ENCODE peak calls at places on chromosomes 11 and 22, in four cellular contexts. One of them, this sample, is unnamed. For H3K9me3, the result is how much of the 10 kb centered on the place peaks cover.

GRCh38 chr11:19557720-19558140 is 154.9 kb upstream of the NAV2 start:
- DNase-seq in cardiac muscle cell: peak
- DNase-seq in mucosa of descending colon: peak
- DNase-seq in transverse colon: peak
- DNase-seq in this sample: peak

GRCh38 chr22:20510811-20511577 is 3.6 kb downstream of the MED15 start:
- DNase-seq in cardiac muscle cell: no peak
- DNase-seq in mucosa of descending colon: no peak
- DNase-seq in transverse colon: no peak
- DNase-seq in this sample: no peak

GRCh38 chr11:31477528-31478255 is 31.7 kb downstream of the IMMP1L start:
- DNase-seq in cardiac muscle cell: no peak
- DNase-seq in mucosa of descending colon: no peak
- DNase-seq in transverse colon: no peak
- DNase-seq in this sample: no peak

GRCh38 chr22:20656902-20657836 is 116.7 kb upstream of the SERPIND1 start:
- DNase-seq in cardiac muscle cell: no peak
- DNase-seq in mucosa of descending colon: no peak
- DNase-seq in transverse colon: no peak
- DNase-seq in this sample: no peak

GRCh38 chr11:96263361-96263763 is 79.6 kb downstream of the MAML2 start:
- DNase-seq in cardiac muscle cell: peak
- DNase-seq in mucosa of descending colon: no peak
- DNase-seq in transverse colon: no peak
- DNase-seq in this sample: no peak

GRCh38 chr22:37088750-37089408 is 20.6 kb downstream of the TMPRSS6 start:
- DNase-seq in cardiac muscle cell: no peak
- DNase-seq in mucosa of descending colon: no peak
- DNase-seq in transverse colon: no peak
- DNase-seq in this sample: no peak

GRCh38 chr22:19597399-19597735 is 73.2 kb upstream of the CLDN5 start:
- DNase-seq in cardiac muscle cell: no peak
- DNase-seq in mucosa of descending colon: no peak
- DNase-seq in transverse colon: no peak
- DNase-seq in this sample: no peak

GRCh38 chr22:47583959-47584562 is 821.6 kb downstream of the TBC1D22A start:
- DNase-seq in cardiac muscle cell: no peak
- DNase-seq in mucosa of descending colon: no peak
- DNase-seq in transverse colon: no peak
- DNase-seq in this sample: no peak

GRCh38 chr11:47394322-47395224 is 13.8 kb upstream of the SLC39A13 start:
- DNase-seq in cardiac muscle cell: peak
- DNase-seq in mucosa of descending colon: peak
- DNase-seq in transverse colon: peak
- DNase-seq in this sample: peak

GRCh38 chr11:128548655-128549255 is 38.6 kb downstream of the ETS1 start:
- DNase-seq in cardiac muscle cell: peak
- DNase-seq in mucosa of descending colon: peak
- DNase-seq in transverse colon: peak
- DNase-seq in this sample: no peak

GRCh38 chr11:72014761-72015320 is 16.1 kb downstream of the IL18BP start:
- DNase-seq in cardiac muscle cell: no peak
- DNase-seq in mucosa of descending colon: no peak
- DNase-seq in transverse colon: no peak
- DNase-seq in this sample: no peak

GRCh38 chr22:26199665-26200064 is 30.4 kb downstream of the SEZ6L start:
- DNase-seq in cardiac muscle cell: no peak
- DNase-seq in mucosa of descending colon: no peak
- DNase-seq in transverse colon: no peak
- DNase-seq in this sample: no peak

GRCh38 chr11:115645631-115646271 is 141.5 kb upstream of the CADM1 start:
- DNase-seq in cardiac muscle cell: no peak
- DNase-seq in mucosa of descending colon: no peak
- DNase-seq in transverse colon: no peak
- DNase-seq in this sample: no peak

GRCh38 chr22:20268350-20269012 is 363 bp upstream of the RTN4R start:
- DNase-seq in cardiac muscle cell: peak
- DNase-seq in mucosa of descending colon: peak
- DNase-seq in transverse colon: peak
- DNase-seq in this sample: peak

GRCh38 chr11:58394195-58394594 is 12.5 kb downstream of the OR5B3 start:
- DNase-seq in cardiac muscle cell: peak
- DNase-seq in mucosa of descending colon: no peak
- DNase-seq in transverse colon: no peak
- DNase-seq in this sample: no peak

GRCh38 chr22:27644566-27644965 is 157.0 kb downstream of the MN1 start:
- DNase-seq in cardiac muscle cell: no peak
- DNase-seq in mucosa of descending colon: no peak
- DNase-seq in transverse colon: no peak
- DNase-seq in this sample: no peak

GRCh38 chr11:111719379-111719778 is 46.8 kb downstream of the PPP2R1B start:
- DNase-seq in cardiac muscle cell: no peak
- DNase-seq in mucosa of descending colon: no peak
- DNase-seq in transverse colon: no peak
- DNase-seq in this sample: no peak

GRCh38 chr11:103294516-103294915 is 185.3 kb downstream of the DYNC2H1 start:
- DNase-seq in cardiac muscle cell: no peak
- DNase-seq in mucosa of descending colon: no peak
- DNase-seq in transverse colon: no peak
- DNase-seq in this sample: no peak
- H3K9me3 ChIP-seq in cardiac muscle cell: under half
- H3K9me3 ChIP-seq in mucosa of descending colon: under half
- H3K9me3 ChIP-seq in transverse colon: under half
- H3K9me3 ChIP-seq in this sample: under half

GRCh38 chr22:30982501-30982900 is 13.4 kb downstream of the TUG1 start:
- DNase-seq in cardiac muscle cell: no peak
- DNase-seq in mucosa of descending colon: no peak
- DNase-seq in transverse colon: no peak
- DNase-seq in this sample: no peak

GRCh38 chr22:30979932-30980331 is 10.9 kb downstream of the TUG1 start:
- DNase-seq in cardiac muscle cell: no peak
- DNase-seq in mucosa of descending colon: no peak
- DNase-seq in transverse colon: no peak
- DNase-seq in this sample: no peak

GRCh38 chr22:30984317-30984716 is 15.3 kb downstream of the TUG1 start:
- DNase-seq in cardiac muscle cell: no peak
- DNase-seq in mucosa of descending colon: no peak
- DNase-seq in transverse colon: no peak
- DNase-seq in this sample: no peak

DNA sequence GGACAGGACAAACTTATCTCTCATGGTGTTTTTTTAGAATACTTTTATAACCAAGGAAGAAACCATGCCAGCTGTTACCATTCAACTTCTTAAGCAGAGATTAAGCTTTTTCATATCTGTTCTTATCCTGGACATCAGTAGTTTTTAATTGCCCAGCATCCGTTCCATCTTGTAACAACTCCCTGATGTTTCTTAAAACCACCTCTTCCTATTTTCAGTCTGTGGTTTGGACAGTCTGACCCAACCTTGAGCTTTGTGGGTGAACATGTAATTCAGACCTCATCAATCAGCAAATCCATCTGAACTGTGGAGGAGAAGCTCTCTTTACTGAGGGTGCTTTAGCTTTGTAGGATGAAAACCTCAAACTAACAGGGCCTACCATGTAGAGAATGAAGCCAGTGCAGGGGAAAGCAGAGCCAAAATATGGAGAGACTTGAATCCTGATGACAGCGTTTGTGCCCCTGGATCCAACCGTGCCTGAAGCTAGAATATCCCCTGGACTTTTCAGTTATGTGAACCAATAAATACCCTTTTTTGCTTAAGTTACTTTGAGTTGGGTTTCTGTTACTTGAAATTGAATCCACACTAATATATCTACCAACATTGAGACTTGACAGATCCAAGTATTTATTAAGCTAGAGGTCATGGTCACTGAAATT is 9.4 kb downstream of the TUG1 start:
- DNase-seq in cardiac muscle cell: no peak
- DNase-seq in mucosa of descending colon: no peak
- DNase-seq in transverse colon: no peak
- DNase-seq in this sample: no peak
- H3K9me3 ChIP-seq in cardiac muscle cell: under half
- H3K9me3 ChIP-seq in mucosa of descending colon: half or more
- H3K9me3 ChIP-seq in transverse colon: under half
- H3K9me3 ChIP-seq in this sample: under half

GRCh38 chr11:2482199-2482598 is 37.4 kb downstream of the KCNQ1 start:
- DNase-seq in cardiac muscle cell: no peak
- DNase-seq in mucosa of descending colon: no peak
- DNase-seq in transverse colon: no peak
- DNase-seq in this sample: no peak
- H3K9me3 ChIP-seq in cardiac muscle cell: under half
- H3K9me3 ChIP-seq in mucosa of descending colon: under half
- H3K9me3 ChIP-seq in transverse colon: under half
- H3K9me3 ChIP-seq in this sample: under half

DNA sequence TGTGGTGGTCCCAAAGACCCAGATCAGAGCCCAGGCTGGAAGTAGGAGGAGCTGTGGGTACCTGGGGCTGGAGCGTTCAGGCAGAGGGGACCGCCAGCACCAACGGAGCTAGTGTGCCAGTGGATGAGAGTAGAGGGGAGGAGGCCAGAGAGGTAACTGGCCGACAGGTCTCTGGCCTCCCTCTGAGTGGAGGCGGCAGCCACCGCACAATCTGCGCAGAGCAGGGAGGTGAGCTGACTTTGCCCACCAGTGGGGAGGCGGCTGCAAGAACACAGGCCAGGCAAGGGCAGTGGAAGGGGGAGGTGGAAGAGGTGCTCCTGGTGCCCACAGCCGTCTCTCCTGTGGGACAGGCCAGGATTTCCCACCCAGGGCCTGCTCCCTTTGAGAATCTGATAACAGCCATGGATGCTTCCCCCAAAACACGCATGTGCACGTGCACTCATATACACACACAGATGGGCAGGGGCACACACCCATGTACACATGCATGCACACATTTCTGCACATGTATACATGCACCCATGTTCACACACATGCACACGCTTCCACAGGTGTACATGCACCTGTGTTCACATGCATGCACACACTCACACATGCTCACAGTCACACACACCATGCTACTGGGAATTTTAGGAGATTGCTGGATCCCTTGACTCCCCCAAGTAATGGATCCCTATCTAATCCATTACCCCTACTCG is 6.4 kb upstream of the MGAT3 start:
- DNase-seq in cardiac muscle cell: no peak
- DNase-seq in mucosa of descending colon: no peak
- DNase-seq in transverse colon: no peak
- DNase-seq in this sample: no peak
- H3K9me3 ChIP-seq in cardiac muscle cell: under half
- H3K9me3 ChIP-seq in mucosa of descending colon: under half
- H3K9me3 ChIP-seq in transverse colon: under half
- H3K9me3 ChIP-seq in this sample: under half

GRCh38 chr11:114623720-114624119 is 28.1 kb upstream of the NXPE4 start:
- DNase-seq in cardiac muscle cell: no peak
- DNase-seq in mucosa of descending colon: no peak
- DNase-seq in transverse colon: no peak
- DNase-seq in this sample: no peak
- H3K9me3 ChIP-seq in cardiac muscle cell: under half
- H3K9me3 ChIP-seq in mucosa of descending colon: under half
- H3K9me3 ChIP-seq in transverse colon: under half
- H3K9me3 ChIP-seq in this sample: under half

DNA sequence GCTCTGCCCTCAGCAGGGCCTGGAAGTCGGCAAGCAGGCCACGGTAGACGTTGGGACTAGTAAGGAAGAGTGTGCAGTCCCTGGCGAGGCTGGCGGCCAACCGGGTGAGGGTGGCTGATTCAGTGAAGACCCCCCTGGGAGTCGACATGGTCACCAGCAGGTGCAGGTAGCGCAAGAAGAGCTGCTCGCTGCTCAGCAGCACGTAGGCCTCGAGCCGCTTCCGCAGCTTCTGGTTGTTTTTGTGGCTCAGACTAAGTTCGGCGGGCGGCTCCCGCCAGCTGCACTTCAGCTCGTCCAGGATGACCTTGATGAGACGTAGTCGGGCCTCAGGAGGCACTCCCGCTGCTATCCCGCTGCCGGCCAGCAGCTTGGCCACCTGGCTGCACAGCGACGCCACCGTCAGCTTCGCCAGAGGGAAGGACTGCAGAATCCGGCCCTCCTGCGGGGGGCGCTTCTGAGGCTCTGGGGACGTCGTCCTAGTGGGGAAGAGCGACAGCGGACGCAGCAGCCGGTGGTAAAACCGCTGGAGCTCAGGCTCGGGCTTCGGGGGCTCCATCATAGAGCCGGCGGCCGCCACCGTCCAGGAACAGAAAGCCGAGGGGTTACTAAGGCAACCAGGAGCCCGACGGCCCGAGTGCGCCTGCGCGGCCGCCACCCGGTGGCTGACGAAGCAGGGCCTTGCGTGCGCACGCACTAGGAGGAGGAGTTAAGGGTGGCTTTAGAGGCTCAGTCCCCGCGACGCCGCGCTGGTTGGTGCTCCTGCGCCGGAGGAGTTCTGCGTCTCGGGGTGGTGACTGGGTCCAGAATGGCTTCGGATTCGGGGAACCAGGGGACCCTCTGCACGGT is at the start of the genes CCDC87 and CCS:
- DNase-seq in cardiac muscle cell: peak
- DNase-seq in mucosa of descending colon: peak
- DNase-seq in transverse colon: peak
- DNase-seq in this sample: peak
- H3K9me3 ChIP-seq in cardiac muscle cell: under half
- H3K9me3 ChIP-seq in mucosa of descending colon: under half
- H3K9me3 ChIP-seq in transverse colon: under half
- H3K9me3 ChIP-seq in this sample: under half

This sample was measured in T-helper 17 cell.